ENCODE peak calls at places on chromosomes 3 and 15, in ten cellular contexts. L is bronchial epithelial cell; V is GM04504; E is HFF-Myc; W is activated B cell treated with CpG ODN at 0.5 μM for 24 hours; Q is skeletal muscle cell; D is mammary epithelial cell; G is T-helper 1 cell; B is stimulated activated CD8-positive, alpha-beta memory T cell treated with anti-CD3 and anti-CD28 coated beads, Interleukin-2, amount 100 ng/mL, for 48 hours; Z is putamen. I is an unnamed sample.

GRCh38 chr15:38149315-38149714 is 103.3 kb upstream of the SPRED1 start:
- DNase-seq in G (no peak), V (no peak), L (no peak), Q (no peak), W (no peak), E (no peak), D (no peak), B (no peak), Z (no peak), I (no peak)

GRCh38 chr15:29183071-29183831 is 86.4 kb downstream of the NSMCE3 start:
- DNase-seq in Z (no peak), L (peak), B (no peak), V (peak), G (no peak), Q (no peak), D (peak), W (no peak), E (no peak), I (no peak)

GRCh38 chr3:153641321-153641720 is 479.3 kb downstream of the RAP2B start:
- DNase-seq in Z (no peak), W (no peak), G (no peak), B (no peak), L (no peak), D (no peak), E (no peak), Q (no peak), V (no peak), I (no peak)

GRCh38 chr3:62607287-62608029 is 234.1 kb upstream of the FEZF2 start:
- DNase-seq in Z (no peak), G (no peak), V (peak), L (peak), B (no peak), Q (peak), W (no peak), E (peak), D (peak), I (no peak)

GRCh38 chr3:141050913-141051632 is at the start of gene SPSB4:
- DNase-seq in E (no peak), B (no peak), V (peak), D (peak), L (peak), W (no peak), Z (no peak), Q (peak), G (no peak), I (peak)

GRCh38 chr3:136595862-136596697 is 156.1 kb downstream of the STAG1 start:
- DNase-seq in V (no peak), D (no peak), Z (no peak), G (no peak), B (no peak), W (no peak), E (no peak), L (no peak), Q (no peak), I (no peak)

GRCh38 chr3:46122046-46122445 is 86.1 kb downstream of the CCR1 start:
- DNase-seq in W (no peak), B (no peak), V (no peak), D (no peak), L (no peak), G (no peak), E (no peak), Q (no peak), Z (no peak), I (no peak)

GRCh38 chr3:126287536-126288181 is 69.5 kb downstream of the KLF15 start:
- DNase-seq in E (no peak), V (no peak), L (peak), Z (peak), G (no peak), W (no peak), Q (no peak), B (no peak), D (peak), I (no peak)

GRCh38 chr3:38725726-38726410 is 76.4 kb upstream of the SCN5A start:
- DNase-seq in Q (peak), E (no peak), B (no peak), D (no peak), W (no peak), V (no peak), L (peak), Z (no peak), G (no peak), I (no peak)

GRCh38 chr15:84747423-84748273 is 744 bp upstream of the ZNF592 start:
- DNase-seq in L (peak), W (no peak), Z (peak), B (no peak), D (peak), Q (no peak), G (peak), V (peak), E (no peak), I (peak)

GRCh38 chr3:160540546-160540945 is 24.8 kb downstream of the KPNA4 start:
- DNase-seq in B (no peak), Q (no peak), D (no peak), E (no peak), Z (no peak), G (no peak), V (no peak), W (no peak), L (no peak), I (no peak)

GRCh38 chr3:141998674-141999290 is 122.3 kb downstream of the ATP1B3 start:
- DNase-seq in Z (no peak), Q (no peak), E (no peak), W (no peak), G (no peak), D (peak), B (no peak), L (peak), V (no peak), I (no peak)

GRCh38 chr3:54146383-54147239 is 24.3 kb downstream of the CACNA2D3 start:
- DNase-seq in Z (no peak), D (peak), W (no peak), E (no peak), G (no peak), L (no peak), V (no peak), Q (no peak), B (no peak), I (peak)

GRCh38 chr15:77516786-77517185 is 96.1 kb downstream of the HMG20A start:
- DNase-seq in D (no peak), W (no peak), E (no peak), G (no peak), V (no peak), B (no peak), Z (no peak), L (no peak), Q (no peak), I (no peak)

GRCh38 chr3:143121240-143122088 is 1.9 kb downstream of the CHST2 start:
- DNase-seq in W (peak), G (peak), Z (no peak), Q (peak), D (peak), E (no peak), B (peak), V (no peak), L (no peak), I (peak)

GRCh38 chr15:95687686-95688085 is 642.8 kb upstream of the NR2F2 start:
- DNase-seq in D (peak), W (no peak), Z (no peak), L (no peak), E (no peak), G (no peak), V (no peak), B (no peak), Q (no peak), I (no peak)

GRCh38 chr3:46921871-46922271 is 44.4 kb downstream of the PTH1R start:
- DNase-seq in L (no peak), G (no peak), W (no peak), Q (no peak), Z (no peak), D (no peak), V (no peak), B (no peak), E (no peak), I (no peak)

GRCh38 chr3:163879172-163879571 is 1199.1 kb downstream of the SI start:
- DNase-seq in B (no peak), L (no peak), V (no peak), E (no peak), D (no peak), Z (no peak), Q (no peak), W (no peak), G (no peak), I (no peak)

GRCh38 chr3:157837341-157837740 is 268.9 kb downstream of the SHOX2 start:
- DNase-seq in E (no peak), D (no peak), V (no peak), L (no peak), G (no peak), B (no peak), Q (no peak), W (no peak), Z (no peak), I (no peak)

GRCh38 chr3:169387751-169388696 is 275.5 kb downstream of the MECOM start:
- DNase-seq in Q (peak), W (no peak), D (no peak), B (no peak), V (no peak), Z (no peak), E (peak), L (no peak), G (no peak), I (no peak)

GRCh38 chr15:55685292-55685691 is 57.7 kb downstream of the PRTG start:
- DNase-seq in B (no peak), W (no peak), G (no peak), E (no peak), Z (no peak), Q (no peak), V (no peak), L (no peak), D (peak), I (peak)

GRCh38 chr3:150602426-150603089 is 563 bp upstream of the SELENOT start:
- DNase-seq in E (no peak), V (no peak), D (no peak), W (no peak), B (no peak), G (no peak), Q (no peak), L (no peak), Z (no peak), I (no peak)

GRCh38 chr15:88018865-88019626 is 237.5 kb downstream of the NTRK3 start:
- DNase-seq in V (peak), L (peak), D (peak), Z (peak), Q (no peak), G (no peak), W (no peak), E (no peak), B (no peak), I (no peak)

GRCh38 chr15:78757636-78757905 is 53.7 kb downstream of the ADAMTS7 start:
- DNase-seq in Z (no peak), W (no peak), E (no peak), G (no peak), Q (no peak), B (no peak), L (no peak), D (no peak), V (no peak), I (no peak)

GRCh38 chr3:170809975-170810357 is 60.0 kb downstream of the RPL22L1 start:
- DNase-seq in V (peak), Z (no peak), G (no peak), Q (no peak), E (peak), B (no peak), D (peak), W (no peak), L (peak), I (no peak)

GRCh38 chr15:78072080-78072892 is 5.2 kb downstream of the TBC1D2B start:
- DNase-seq in E (peak), Z (no peak), W (no peak), V (peak), L (peak), Q (peak), B (no peak), G (no peak), D (no peak), I (no peak)

GRCh38 chr3:184758056-184758455 is 46.2 kb upstream of the MAGEF1 start:
- DNase-seq in W (no peak), L (no peak), G (no peak), D (no peak), B (no peak), Z (no peak), Q (no peak), V (no peak), E (no peak), I (no peak)

GRCh38 chr15:25183581-25184330 is 229.0 kb downstream of the SNRPN start:
- DNase-seq in Q (no peak), G (no peak), D (no peak), V (no peak), B (no peak), E (no peak), Z (no peak), W (no peak), L (no peak), I (no peak)